ENCODE peak calls at places on chromosomes 6 and 20, in seven cellular contexts. One of them, this sample, is unnamed.

GRCh38 chr6:74075323-74075722 is 379.3 kb downstream of the CD109 start:
- DNase-seq in fibroblast of lung: peak
- DNase-seq in NCI-H1092: no peak
- DNase-seq in activated CD8-positive, alpha-beta memory T cell treated with anti-CD3 and anti-CD28 coated beads, Interleukin-2, amount 50 U/mL, for 48 hours: no peak
- DNase-seq in stimulated activated CD4-positive, alpha-beta T cell treated with anti-CD3 and anti-CD28 coated beads, Interleukin-1b, Interleukin-23, amount 100 ng/mL, for 1 hour: no peak
- DNase-seq in occipital lobe: no peak
- DNase-seq in T-helper 2 cell: no peak
- DNase-seq in this sample: no peak

GRCh38 chr6:35505985-35506384 is 6.7 kb downstream of the TULP1 start:
- DNase-seq in T-helper 2 cell: no peak
- DNase-seq in NCI-H1092: no peak
- DNase-seq in fibroblast of lung: no peak
- DNase-seq in stimulated activated CD4-positive, alpha-beta T cell treated with anti-CD3 and anti-CD28 coated beads, Interleukin-1b, Interleukin-23, amount 100 ng/mL, for 1 hour: no peak
- DNase-seq in activated CD8-positive, alpha-beta memory T cell treated with anti-CD3 and anti-CD28 coated beads, Interleukin-2, amount 50 U/mL, for 48 hours: no peak
- DNase-seq in occipital lobe: no peak
- DNase-seq in this sample: no peak

GRCh38 chr6:44030812-44031454 is 96.3 kb downstream of the MRPL14 start:
- DNase-seq in occipital lobe: no peak
- DNase-seq in NCI-H1092: no peak
- DNase-seq in stimulated activated CD4-positive, alpha-beta T cell treated with anti-CD3 and anti-CD28 coated beads, Interleukin-1b, Interleukin-23, amount 100 ng/mL, for 1 hour: no peak
- DNase-seq in activated CD8-positive, alpha-beta memory T cell treated with anti-CD3 and anti-CD28 coated beads, Interleukin-2, amount 50 U/mL, for 48 hours: no peak
- DNase-seq in fibroblast of lung: no peak
- DNase-seq in T-helper 2 cell: no peak
- DNase-seq in this sample: no peak

GRCh38 chr20:16415079-16415478 is 158.2 kb downstream of the KIF16B start:
- DNase-seq in fibroblast of lung: peak
- DNase-seq in occipital lobe: no peak
- DNase-seq in stimulated activated CD4-positive, alpha-beta T cell treated with anti-CD3 and anti-CD28 coated beads, Interleukin-1b, Interleukin-23, amount 100 ng/mL, for 1 hour: no peak
- DNase-seq in T-helper 2 cell: no peak
- DNase-seq in NCI-H1092: no peak
- DNase-seq in activated CD8-positive, alpha-beta memory T cell treated with anti-CD3 and anti-CD28 coated beads, Interleukin-2, amount 50 U/mL, for 48 hours: no peak
- DNase-seq in this sample: no peak

GRCh38 chr20:8627386-8628030 is 441.4 kb upstream of the PLCB4 start:
- DNase-seq in activated CD8-positive, alpha-beta memory T cell treated with anti-CD3 and anti-CD28 coated beads, Interleukin-2, amount 50 U/mL, for 48 hours: no peak
- DNase-seq in T-helper 2 cell: no peak
- DNase-seq in NCI-H1092: no peak
- DNase-seq in occipital lobe: no peak
- DNase-seq in fibroblast of lung: peak
- DNase-seq in stimulated activated CD4-positive, alpha-beta T cell treated with anti-CD3 and anti-CD28 coated beads, Interleukin-1b, Interleukin-23, amount 100 ng/mL, for 1 hour: no peak
- DNase-seq in this sample: no peak

GRCh38 chr6:1136415-1136774 is 175.5 kb upstream of the FOXQ1 start:
- DNase-seq in occipital lobe: no peak
- DNase-seq in T-helper 2 cell: no peak
- DNase-seq in stimulated activated CD4-positive, alpha-beta T cell treated with anti-CD3 and anti-CD28 coated beads, Interleukin-1b, Interleukin-23, amount 100 ng/mL, for 1 hour: no peak
- DNase-seq in NCI-H1092: no peak
- DNase-seq in fibroblast of lung: peak
- DNase-seq in activated CD8-positive, alpha-beta memory T cell treated with anti-CD3 and anti-CD28 coated beads, Interleukin-2, amount 50 U/mL, for 48 hours: no peak
- DNase-seq in this sample: no peak

GRCh38 chr20:46400828-46401477 is 5.5 kb downstream of the ELMO2 start:
- DNase-seq in activated CD8-positive, alpha-beta memory T cell treated with anti-CD3 and anti-CD28 coated beads, Interleukin-2, amount 50 U/mL, for 48 hours: no peak
- DNase-seq in occipital lobe: no peak
- DNase-seq in stimulated activated CD4-positive, alpha-beta T cell treated with anti-CD3 and anti-CD28 coated beads, Interleukin-1b, Interleukin-23, amount 100 ng/mL, for 1 hour: no peak
- DNase-seq in T-helper 2 cell: peak
- DNase-seq in fibroblast of lung: peak
- DNase-seq in NCI-H1092: no peak
- DNase-seq in this sample: peak

GRCh38 chr6:37535701-37536461 is 36.2 kb upstream of the CCDC167 start:
- DNase-seq in activated CD8-positive, alpha-beta memory T cell treated with anti-CD3 and anti-CD28 coated beads, Interleukin-2, amount 50 U/mL, for 48 hours: no peak
- DNase-seq in T-helper 2 cell: no peak
- DNase-seq in NCI-H1092: no peak
- DNase-seq in fibroblast of lung: no peak
- DNase-seq in occipital lobe: no peak
- DNase-seq in stimulated activated CD4-positive, alpha-beta T cell treated with anti-CD3 and anti-CD28 coated beads, Interleukin-1b, Interleukin-23, amount 100 ng/mL, for 1 hour: no peak
- DNase-seq in this sample: no peak

GRCh38 chr6:143746202-143747119 is 68.7 kb downstream of the PHACTR2 start:
- DNase-seq in activated CD8-positive, alpha-beta memory T cell treated with anti-CD3 and anti-CD28 coated beads, Interleukin-2, amount 50 U/mL, for 48 hours: no peak
- DNase-seq in NCI-H1092: no peak
- DNase-seq in occipital lobe: no peak
- DNase-seq in fibroblast of lung: peak
- DNase-seq in T-helper 2 cell: no peak
- DNase-seq in stimulated activated CD4-positive, alpha-beta T cell treated with anti-CD3 and anti-CD28 coated beads, Interleukin-1b, Interleukin-23, amount 100 ng/mL, for 1 hour: no peak
- DNase-seq in this sample: no peak

This sample was measured in T follicular helper cell.